ENCODE peak calls at places on chromosomes 3 and 15, in seven cellular contexts. P is pulmonary artery endothelial cell; R is activated naive CD8-positive, alpha-beta T cell treated with anti-CD3 and anti-CD28 coated beads for 36 hours; Z is mesothelial cell of epicardium; L is colonic mucosa; A is uterus; O is bronchial epithelial cell. Y is an unnamed sample.

GRCh38 chr3:184733971-184734608 is 22.2 kb upstream of the MAGEF1 start:
- DNase-seq in P (no peak), R (no peak), Z (no peak), L (no peak), A (no peak), O (no peak), Y (no peak)

GRCh38 chr3:40875581-40875980 is 323.7 kb upstream of the CTNNB1 start:
- DNase-seq in P (no peak), R (no peak), Z (no peak), L (no peak), A (no peak), O (no peak), Y (no peak)

GRCh38 chr3:66851894-66852613 is 146.1 kb upstream of the KBTBD8 start:
- DNase-seq in P (no peak), R (no peak), Z (no peak), L (no peak), A (no peak), O (no peak), Y (no peak)

GRCh38 chr15:64032327-64032726 is 14.0 kb downstream of the DAPK2 start:
- DNase-seq in P (no peak), R (no peak), Z (no peak), L (no peak), A (no peak), O (no peak), Y (no peak)

GRCh38 chr3:127735767-127736693 is 63.3 kb downstream of the ABTB1 start:
- DNase-seq in P (peak; percentile 26), R (no peak), Z (no peak), L (peak; percentile 46), A (peak; percentile 32), O (peak; percentile 65), Y (peak; percentile 44)

GRCh38 chr15:59437777-59438574 is at the start of gene FAM81A:
- DNase-seq in P (no peak), R (peak; percentile 70), Z (peak; percentile 79), L (peak; percentile 88), A (peak; percentile 88), O (peak; percentile 28), Y (peak; percentile 69)

GRCh38 chr15:58330836-58331561 is 100.8 kb upstream of the LIPC start:
- DNase-seq in P (no peak), R (no peak), Z (no peak), L (no peak), A (no peak), O (no peak), Y (no peak)

GRCh38 chr3:70049761-70050160 is 50.2 kb downstream of the SAMMSON start:
- DNase-seq in P (no peak), R (no peak), Z (no peak), L (no peak), A (no peak), O (peak; percentile 29), Y (no peak)

GRCh38 chr15:78951841-78952238 is 7.0 kb upstream of the CTSH start:
- DNase-seq in P (no peak), R (no peak), Z (no peak), L (no peak), A (no peak), O (peak; percentile 96), Y (peak; percentile 70)

GRCh38 chr15:100211855-100212850 is 129.6 kb downstream of the ADAMTS17 start:
- DNase-seq in P (no peak), R (no peak), Z (peak; percentile 61), L (peak; percentile 81), A (no peak), O (peak; percentile 15), Y (no peak)

GRCh38 chr3:146817705-146818104 is 212.6 kb upstream of the PLSCR5 start:
- DNase-seq in P (peak; percentile 4), R (no peak), Z (no peak), L (no peak), A (no peak), O (peak; percentile 2), Y (no peak)

GRCh38 chr3:46276497-46277099 is 34.3 kb downstream of the CCR3 start:
- DNase-seq in P (peak; percentile 13), R (peak; percentile 71), Z (no peak), L (peak; percentile 75), A (peak; percentile 26), O (peak; percentile 60), Y (peak; percentile 54)

GRCh38 chr3:37905987-37906674 is 44.5 kb downstream of the CTDSPL start:
- DNase-seq in P (peak; percentile 67), R (no peak), Z (no peak), L (no peak), A (no peak), O (no peak), Y (no peak)

GRCh38 chr15:56736308-56736707 is 3.0 kb upstream of the ZNF280D start:
- DNase-seq in P (peak; percentile 7), R (no peak), Z (no peak), L (no peak), A (no peak), O (peak; percentile 22), Y (peak; percentile 48)

GRCh38 chr15:32698773-32699390 is 18.9 kb upstream of the GREM1 start:
- DNase-seq in P (no peak), R (no peak), Z (no peak), L (no peak), A (no peak), O (no peak), Y (no peak)

GRCh38 chr15:40425681-40426080 is 15.1 kb upstream of the BAHD1 start:
- DNase-seq in P (no peak), R (no peak), Z (no peak), L (no peak), A (no peak), O (no peak), Y (no peak)

GRCh38 chr3:144301863-144302262 is 330.2 kb downstream of the DIPK2A start:
- DNase-seq in P (no peak), R (no peak), Z (no peak), L (no peak), A (no peak), O (no peak), Y (no peak)

GRCh38 chr3:39982665-39983357 is 173.4 kb downstream of the MYRIP start:
- DNase-seq in P (no peak), R (no peak), Z (no peak), L (no peak), A (no peak), O (no peak), Y (no peak)

GRCh38 chr3:111610189-111610588 is 15.0 kb upstream of the ZBED2 start:
- DNase-seq in P (no peak), R (no peak), Z (no peak), L (no peak), A (no peak), O (peak; percentile 91), Y (peak; percentile 81)

GRCh38 chr3:113153499-113154107 is 57.8 kb upstream of the BOC start:
- DNase-seq in P (no peak), R (no peak), Z (no peak), L (no peak), A (no peak), O (no peak), Y (no peak)

GRCh38 chr3:160291909-160292299 is 66.7 kb downstream of the C3orf80 start:
- DNase-seq in P (no peak), R (no peak), Z (no peak), L (no peak), A (no peak), O (no peak), Y (no peak)

GRCh38 chr3:195910499-195910845 is 2.1 kb upstream of the TNK2 start:
- DNase-seq in P (no peak), R (no peak), Z (no peak), L (no peak), A (no peak), O (no peak), Y (no peak)

GRCh38 chr3:136195258-136196063 is 674 bp downstream of the MSL2 start:
- DNase-seq in P (peak; percentile 26), R (peak; percentile 66), Z (peak; percentile 73), L (peak; percentile 59), A (peak; percentile 79), O (no peak), Y (peak; percentile 80)

GRCh38 chr3:128503164-128503651 is 10.2 kb upstream of the GATA2 start:
- DNase-seq in P (no peak), R (no peak), Z (no peak), L (no peak), A (no peak), O (no peak), Y (no peak)

GRCh38 chr15:85603703-85604102 is 191.0 kb downstream of the KLHL25 start:
- DNase-seq in P (no peak), R (no peak), Z (no peak), L (no peak), A (no peak), O (no peak), Y (no peak)

GRCh38 chr3:100717637-100718487 is 8.6 kb downstream of the TFG start:
- DNase-seq in P (no peak), R (no peak), Z (no peak), L (no peak), A (no peak), O (no peak), Y (no peak)

GRCh38 chr3:114841515-114841914 is 305.6 kb downstream of the ZBTB20 start:
- DNase-seq in P (no peak), R (no peak), Z (no peak), L (no peak), A (no peak), O (peak; percentile 84), Y (peak; percentile 80)

GRCh38 chr15:48722764-48723661 is 77.5 kb upstream of the FBN1 start:
- DNase-seq in P (peak; percentile 59), R (no peak), Z (no peak), L (no peak), A (no peak), O (peak; percentile 95), Y (peak; percentile 91)

GRCh38 chr3:112699436-112699978 is 58.6 kb upstream of the CCDC80 start:
- DNase-seq in P (no peak), R (no peak), Z (no peak), L (no peak), A (no peak), O (peak; percentile 73), Y (peak; percentile 69)

GRCh38 chr3:160720123-160720746 is 35.8 kb upstream of the PPM1L start:
- DNase-seq in P (no peak), R (no peak), Z (no peak), L (no peak), A (no peak), O (peak; percentile 15), Y (no peak)

GRCh38 chr3:194340757-194341400 is 10.2 kb downstream of the CPN2 start:
- DNase-seq in P (no peak), R (no peak), Z (no peak), L (no peak), A (no peak), O (no peak), Y (no peak)

GRCh38 chr15:58962662-58963565 is 24.5 kb upstream of the RNF111 start:
- DNase-seq in P (no peak), R (no peak), Z (no peak), L (no peak), A (no peak), O (peak; percentile 32), Y (no peak)

GRCh38 chr15:31049122-31049521 is 52.4 kb downstream of the TRPM1 start:
- DNase-seq in P (no peak), R (no peak), Z (no peak), L (no peak), A (no peak), O (no peak), Y (no peak)

GRCh38 chr15:29018406-29018805 is 132.6 kb downstream of the APBA2 start:
- DNase-seq in P (no peak), R (no peak), Z (no peak), L (no peak), A (no peak), O (peak; percentile 15), Y (no peak)

GRCh38 chr3:88704316-88704715 is 403.1 kb upstream of the EPHA3 start:
- DNase-seq in P (no peak), R (no peak), Z (no peak), L (no peak), A (no peak), O (no peak), Y (no peak)

GRCh38 chr3:148816427-148816826 is 11.2 kb upstream of the CPB1 start:
- DNase-seq in P (no peak), R (no peak), Z (no peak), L (no peak), A (no peak), O (no peak), Y (no peak)